ENCODE peak calls at places on chromosomes 16 and 17, in eight cellular contexts. One of them, this sample, is unnamed.

GRCh38 chr16:72085002-72085401 is 8.4 kb downstream of the TXNL4B start:
- ATAC-seq in omental fat pad: no peak
- ATAC-seq in SK-N-SH treated with all-trans-retinoic acid at 6 μM for 48 hours: no peak
- ATAC-seq in lung: no peak
- ATAC-seq in activated T-helper 17 cell treated with anti-CD3 and anti-CD28 coated beads, Interleukin-2, amount 50 U/mL, for 72 hours: no peak
- ATAC-seq in stimulated activated naive CD8-positive, alpha-beta T cell treated with anti-CD3 and anti-CD28 coated beads, Interleukin-15, amount 100 ng/mL, for 72 hours: no peak
- ATAC-seq in upper lobe of right lung: no peak
- ATAC-seq in Right ventricle myocardium inferior: peak
- ATAC-seq in this sample: no peak

GRCh38 chr17:1206016-1206787 is 26.4 kb upstream of the ABR start:
- ATAC-seq in lung: no peak
- ATAC-seq in stimulated activated naive CD8-positive, alpha-beta T cell treated with anti-CD3 and anti-CD28 coated beads, Interleukin-15, amount 100 ng/mL, for 72 hours: no peak
- ATAC-seq in activated T-helper 17 cell treated with anti-CD3 and anti-CD28 coated beads, Interleukin-2, amount 50 U/mL, for 72 hours: peak
- ATAC-seq in SK-N-SH treated with all-trans-retinoic acid at 6 μM for 48 hours: no peak
- ATAC-seq in Right ventricle myocardium inferior: no peak
- ATAC-seq in upper lobe of right lung: peak
- ATAC-seq in omental fat pad: no peak
- ATAC-seq in this sample: peak

GRCh38 chr17:32277284-32277683 is 11.7 kb downstream of the RHBDL3 start:
- ATAC-seq in Right ventricle myocardium inferior: no peak
- ATAC-seq in lung: no peak
- ATAC-seq in omental fat pad: no peak
- ATAC-seq in SK-N-SH treated with all-trans-retinoic acid at 6 μM for 48 hours: peak
- ATAC-seq in upper lobe of right lung: no peak
- ATAC-seq in stimulated activated naive CD8-positive, alpha-beta T cell treated with anti-CD3 and anti-CD28 coated beads, Interleukin-15, amount 100 ng/mL, for 72 hours: no peak
- ATAC-seq in activated T-helper 17 cell treated with anti-CD3 and anti-CD28 coated beads, Interleukin-2, amount 50 U/mL, for 72 hours: no peak
- ATAC-seq in this sample: no peak

GRCh38 chr16:4788489-4788889 is 344 bp upstream of the SEPTIN12 start:
- ATAC-seq in Right ventricle myocardium inferior: no peak
- ATAC-seq in upper lobe of right lung: peak
- ATAC-seq in SK-N-SH treated with all-trans-retinoic acid at 6 μM for 48 hours: no peak
- ATAC-seq in omental fat pad: no peak
- ATAC-seq in stimulated activated naive CD8-positive, alpha-beta T cell treated with anti-CD3 and anti-CD28 coated beads, Interleukin-15, amount 100 ng/mL, for 72 hours: no peak
- ATAC-seq in lung: no peak
- ATAC-seq in activated T-helper 17 cell treated with anti-CD3 and anti-CD28 coated beads, Interleukin-2, amount 50 U/mL, for 72 hours: no peak
- ATAC-seq in this sample: no peak

GRCh38 chr17:40456396-40456951 is 13.2 kb downstream of the IGFBP4 start:
- ATAC-seq in upper lobe of right lung: no peak
- ATAC-seq in omental fat pad: no peak
- ATAC-seq in activated T-helper 17 cell treated with anti-CD3 and anti-CD28 coated beads, Interleukin-2, amount 50 U/mL, for 72 hours: no peak
- ATAC-seq in lung: no peak
- ATAC-seq in stimulated activated naive CD8-positive, alpha-beta T cell treated with anti-CD3 and anti-CD28 coated beads, Interleukin-15, amount 100 ng/mL, for 72 hours: no peak
- ATAC-seq in Right ventricle myocardium inferior: peak
- ATAC-seq in SK-N-SH treated with all-trans-retinoic acid at 6 μM for 48 hours: no peak
- ATAC-seq in this sample: no peak

GRCh38 chr16:16016388-16016964 is 67.1 kb downstream of the ABCC1 start:
- ATAC-seq in omental fat pad: no peak
- ATAC-seq in stimulated activated naive CD8-positive, alpha-beta T cell treated with anti-CD3 and anti-CD28 coated beads, Interleukin-15, amount 100 ng/mL, for 72 hours: peak
- ATAC-seq in SK-N-SH treated with all-trans-retinoic acid at 6 μM for 48 hours: no peak
- ATAC-seq in lung: no peak
- ATAC-seq in upper lobe of right lung: no peak
- ATAC-seq in activated T-helper 17 cell treated with anti-CD3 and anti-CD28 coated beads, Interleukin-2, amount 50 U/mL, for 72 hours: peak
- ATAC-seq in Right ventricle myocardium inferior: no peak
- ATAC-seq in this sample: no peak

GRCh38 chr16:66935319-66936011 is at the start of gene CES2:
- ATAC-seq in lung: peak
- ATAC-seq in upper lobe of right lung: peak
- ATAC-seq in SK-N-SH treated with all-trans-retinoic acid at 6 μM for 48 hours: peak
- ATAC-seq in stimulated activated naive CD8-positive, alpha-beta T cell treated with anti-CD3 and anti-CD28 coated beads, Interleukin-15, amount 100 ng/mL, for 72 hours: no peak
- ATAC-seq in activated T-helper 17 cell treated with anti-CD3 and anti-CD28 coated beads, Interleukin-2, amount 50 U/mL, for 72 hours: no peak
- ATAC-seq in omental fat pad: peak
- ATAC-seq in Right ventricle myocardium inferior: peak
- ATAC-seq in this sample: no peak

GRCh38 chr16:11836653-11837244 is 14.6 kb downstream of the RSL1D1 start:
- ATAC-seq in Right ventricle myocardium inferior: no peak
- ATAC-seq in lung: no peak
- ATAC-seq in omental fat pad: peak
- ATAC-seq in activated T-helper 17 cell treated with anti-CD3 and anti-CD28 coated beads, Interleukin-2, amount 50 U/mL, for 72 hours: no peak
- ATAC-seq in stimulated activated naive CD8-positive, alpha-beta T cell treated with anti-CD3 and anti-CD28 coated beads, Interleukin-15, amount 100 ng/mL, for 72 hours: no peak
- ATAC-seq in upper lobe of right lung: no peak
- ATAC-seq in SK-N-SH treated with all-trans-retinoic acid at 6 μM for 48 hours: peak
- ATAC-seq in this sample: no peak

GRCh38 chr17:65181237-65182061 is 44.3 kb downstream of the RGS9 start:
- ATAC-seq in activated T-helper 17 cell treated with anti-CD3 and anti-CD28 coated beads, Interleukin-2, amount 50 U/mL, for 72 hours: peak
- ATAC-seq in lung: no peak
- ATAC-seq in upper lobe of right lung: peak
- ATAC-seq in SK-N-SH treated with all-trans-retinoic acid at 6 μM for 48 hours: peak
- ATAC-seq in Right ventricle myocardium inferior: no peak
- ATAC-seq in stimulated activated naive CD8-positive, alpha-beta T cell treated with anti-CD3 and anti-CD28 coated beads, Interleukin-15, amount 100 ng/mL, for 72 hours: peak
- ATAC-seq in omental fat pad: no peak
- ATAC-seq in this sample: peak

GRCh38 chr17:58630883-58631522 is 60.8 kb downstream of the TEX14 start:
- ATAC-seq in Right ventricle myocardium inferior: peak
- ATAC-seq in lung: peak
- ATAC-seq in omental fat pad: no peak
- ATAC-seq in upper lobe of right lung: no peak
- ATAC-seq in stimulated activated naive CD8-positive, alpha-beta T cell treated with anti-CD3 and anti-CD28 coated beads, Interleukin-15, amount 100 ng/mL, for 72 hours: no peak
- ATAC-seq in SK-N-SH treated with all-trans-retinoic acid at 6 μM for 48 hours: no peak
- ATAC-seq in activated T-helper 17 cell treated with anti-CD3 and anti-CD28 coated beads, Interleukin-2, amount 50 U/mL, for 72 hours: no peak
- ATAC-seq in this sample: peak

GRCh38 chr16:14024300-14024699 is 46.8 kb upstream of the MRTFB start:
- ATAC-seq in Right ventricle myocardium inferior: no peak
- ATAC-seq in omental fat pad: no peak
- ATAC-seq in activated T-helper 17 cell treated with anti-CD3 and anti-CD28 coated beads, Interleukin-2, amount 50 U/mL, for 72 hours: no peak
- ATAC-seq in stimulated activated naive CD8-positive, alpha-beta T cell treated with anti-CD3 and anti-CD28 coated beads, Interleukin-15, amount 100 ng/mL, for 72 hours: no peak
- ATAC-seq in SK-N-SH treated with all-trans-retinoic acid at 6 μM for 48 hours: peak
- ATAC-seq in upper lobe of right lung: peak
- ATAC-seq in lung: no peak
- ATAC-seq in this sample: no peak

GRCh38 chr17:21289902-21290571 is 5.5 kb downstream of the MAP2K3 start:
- ATAC-seq in SK-N-SH treated with all-trans-retinoic acid at 6 μM for 48 hours: no peak
- ATAC-seq in Right ventricle myocardium inferior: peak
- ATAC-seq in lung: no peak
- ATAC-seq in activated T-helper 17 cell treated with anti-CD3 and anti-CD28 coated beads, Interleukin-2, amount 50 U/mL, for 72 hours: no peak
- ATAC-seq in upper lobe of right lung: no peak
- ATAC-seq in stimulated activated naive CD8-positive, alpha-beta T cell treated with anti-CD3 and anti-CD28 coated beads, Interleukin-15, amount 100 ng/mL, for 72 hours: no peak
- ATAC-seq in omental fat pad: no peak
- ATAC-seq in this sample: no peak

GRCh38 chr16:21203155-21203797 is 8.1 kb downstream of the ZP2 start:
- ATAC-seq in omental fat pad: no peak
- ATAC-seq in upper lobe of right lung: no peak
- ATAC-seq in lung: no peak
- ATAC-seq in stimulated activated naive CD8-positive, alpha-beta T cell treated with anti-CD3 and anti-CD28 coated beads, Interleukin-15, amount 100 ng/mL, for 72 hours: no peak
- ATAC-seq in activated T-helper 17 cell treated with anti-CD3 and anti-CD28 coated beads, Interleukin-2, amount 50 U/mL, for 72 hours: no peak
- ATAC-seq in SK-N-SH treated with all-trans-retinoic acid at 6 μM for 48 hours: peak
- ATAC-seq in Right ventricle myocardium inferior: no peak
- ATAC-seq in this sample: no peak

GRCh38 chr17:66711403-66711802 is 123.5 kb upstream of the CACNG5 start:
- ATAC-seq in activated T-helper 17 cell treated with anti-CD3 and anti-CD28 coated beads, Interleukin-2, amount 50 U/mL, for 72 hours: no peak
- ATAC-seq in omental fat pad: no peak
- ATAC-seq in upper lobe of right lung: no peak
- ATAC-seq in SK-N-SH treated with all-trans-retinoic acid at 6 μM for 48 hours: no peak
- ATAC-seq in Right ventricle myocardium inferior: no peak
- ATAC-seq in lung: no peak
- ATAC-seq in stimulated activated naive CD8-positive, alpha-beta T cell treated with anti-CD3 and anti-CD28 coated beads, Interleukin-15, amount 100 ng/mL, for 72 hours: no peak
- ATAC-seq in this sample: no peak

GRCh38 chr16:8894736-8895334 is 12.7 kb downstream of the LITAFD start:
- ATAC-seq in stimulated activated naive CD8-positive, alpha-beta T cell treated with anti-CD3 and anti-CD28 coated beads, Interleukin-15, amount 100 ng/mL, for 72 hours: no peak
- ATAC-seq in Right ventricle myocardium inferior: no peak
- ATAC-seq in upper lobe of right lung: no peak
- ATAC-seq in SK-N-SH treated with all-trans-retinoic acid at 6 μM for 48 hours: no peak
- ATAC-seq in omental fat pad: no peak
- ATAC-seq in activated T-helper 17 cell treated with anti-CD3 and anti-CD28 coated beads, Interleukin-2, amount 50 U/mL, for 72 hours: no peak
- ATAC-seq in lung: no peak
- ATAC-seq in this sample: no peak

GRCh38 chr16:81265658-81266451 is 27.4 kb downstream of the BCO1 start:
- ATAC-seq in upper lobe of right lung: peak
- ATAC-seq in Right ventricle myocardium inferior: peak
- ATAC-seq in activated T-helper 17 cell treated with anti-CD3 and anti-CD28 coated beads, Interleukin-2, amount 50 U/mL, for 72 hours: no peak
- ATAC-seq in SK-N-SH treated with all-trans-retinoic acid at 6 μM for 48 hours: no peak
- ATAC-seq in lung: no peak
- ATAC-seq in omental fat pad: peak
- ATAC-seq in stimulated activated naive CD8-positive, alpha-beta T cell treated with anti-CD3 and anti-CD28 coated beads, Interleukin-15, amount 100 ng/mL, for 72 hours: no peak
- ATAC-seq in this sample: no peak

GRCh38 chr17:78314683-78315354 is 45.1 kb downstream of the SOCS3 start:
- ATAC-seq in lung: no peak
- ATAC-seq in Right ventricle myocardium inferior: no peak
- ATAC-seq in omental fat pad: no peak
- ATAC-seq in upper lobe of right lung: no peak
- ATAC-seq in stimulated activated naive CD8-positive, alpha-beta T cell treated with anti-CD3 and anti-CD28 coated beads, Interleukin-15, amount 100 ng/mL, for 72 hours: no peak
- ATAC-seq in SK-N-SH treated with all-trans-retinoic acid at 6 μM for 48 hours: peak
- ATAC-seq in activated T-helper 17 cell treated with anti-CD3 and anti-CD28 coated beads, Interleukin-2, amount 50 U/mL, for 72 hours: peak
- ATAC-seq in this sample: no peak

GRCh38 chr17:64410750-64411490 is 20.3 kb upstream of the PECAM1 start:
- ATAC-seq in activated T-helper 17 cell treated with anti-CD3 and anti-CD28 coated beads, Interleukin-2, amount 50 U/mL, for 72 hours: no peak
- ATAC-seq in SK-N-SH treated with all-trans-retinoic acid at 6 μM for 48 hours: no peak
- ATAC-seq in Right ventricle myocardium inferior: no peak
- ATAC-seq in upper lobe of right lung: no peak
- ATAC-seq in omental fat pad: no peak
- ATAC-seq in lung: no peak
- ATAC-seq in stimulated activated naive CD8-positive, alpha-beta T cell treated with anti-CD3 and anti-CD28 coated beads, Interleukin-15, amount 100 ng/mL, for 72 hours: no peak
- ATAC-seq in this sample: no peak

GRCh38 chr17:7336240-7337175 is at the start of gene ACAP1:
- ATAC-seq in stimulated activated naive CD8-positive, alpha-beta T cell treated with anti-CD3 and anti-CD28 coated beads, Interleukin-15, amount 100 ng/mL, for 72 hours: peak
- ATAC-seq in upper lobe of right lung: peak
- ATAC-seq in SK-N-SH treated with all-trans-retinoic acid at 6 μM for 48 hours: no peak
- ATAC-seq in lung: peak
- ATAC-seq in activated T-helper 17 cell treated with anti-CD3 and anti-CD28 coated beads, Interleukin-2, amount 50 U/mL, for 72 hours: peak
- ATAC-seq in Right ventricle myocardium inferior: peak
- ATAC-seq in omental fat pad: no peak
- ATAC-seq in this sample: peak

GRCh38 chr16:64696872-64697271 is 425.0 kb downstream of the CDH11 start:
- ATAC-seq in lung: no peak
- ATAC-seq in Right ventricle myocardium inferior: no peak
- ATAC-seq in stimulated activated naive CD8-positive, alpha-beta T cell treated with anti-CD3 and anti-CD28 coated beads, Interleukin-15, amount 100 ng/mL, for 72 hours: no peak
- ATAC-seq in omental fat pad: no peak
- ATAC-seq in activated T-helper 17 cell treated with anti-CD3 and anti-CD28 coated beads, Interleukin-2, amount 50 U/mL, for 72 hours: no peak
- ATAC-seq in SK-N-SH treated with all-trans-retinoic acid at 6 μM for 48 hours: no peak
- ATAC-seq in upper lobe of right lung: no peak
- ATAC-seq in this sample: no peak

GRCh38 chr17:66447159-66447558 is 144.7 kb downstream of the PRKCA start:
- ATAC-seq in upper lobe of right lung: no peak
- ATAC-seq in stimulated activated naive CD8-positive, alpha-beta T cell treated with anti-CD3 and anti-CD28 coated beads, Interleukin-15, amount 100 ng/mL, for 72 hours: no peak
- ATAC-seq in activated T-helper 17 cell treated with anti-CD3 and anti-CD28 coated beads, Interleukin-2, amount 50 U/mL, for 72 hours: no peak
- ATAC-seq in lung: no peak
- ATAC-seq in SK-N-SH treated with all-trans-retinoic acid at 6 μM for 48 hours: no peak
- ATAC-seq in Right ventricle myocardium inferior: no peak
- ATAC-seq in omental fat pad: no peak
- ATAC-seq in this sample: no peak

GRCh38 chr17:45371414-45372324 is 54.8 kb upstream of the MAP3K14 start:
- ATAC-seq in activated T-helper 17 cell treated with anti-CD3 and anti-CD28 coated beads, Interleukin-2, amount 50 U/mL, for 72 hours: peak
- ATAC-seq in omental fat pad: peak
- ATAC-seq in upper lobe of right lung: peak
- ATAC-seq in Right ventricle myocardium inferior: peak
- ATAC-seq in SK-N-SH treated with all-trans-retinoic acid at 6 μM for 48 hours: peak
- ATAC-seq in lung: peak
- ATAC-seq in stimulated activated naive CD8-positive, alpha-beta T cell treated with anti-CD3 and anti-CD28 coated beads, Interleukin-15, amount 100 ng/mL, for 72 hours: peak
- ATAC-seq in this sample: no peak

GRCh38 chr17:18182190-18182977 is 1.2 kb upstream of the ALKBH5 start:
- ATAC-seq in lung: no peak
- ATAC-seq in activated T-helper 17 cell treated with anti-CD3 and anti-CD28 coated beads, Interleukin-2, amount 50 U/mL, for 72 hours: no peak
- ATAC-seq in omental fat pad: peak
- ATAC-seq in stimulated activated naive CD8-positive, alpha-beta T cell treated with anti-CD3 and anti-CD28 coated beads, Interleukin-15, amount 100 ng/mL, for 72 hours: no peak
- ATAC-seq in SK-N-SH treated with all-trans-retinoic acid at 6 μM for 48 hours: no peak
- ATAC-seq in upper lobe of right lung: no peak
- ATAC-seq in Right ventricle myocardium inferior: peak
- ATAC-seq in this sample: no peak

GRCh38 chr16:46970089-46970488 is 3.4 kb downstream of the DNAJA2 start:
- ATAC-seq in stimulated activated naive CD8-positive, alpha-beta T cell treated with anti-CD3 and anti-CD28 coated beads, Interleukin-15, amount 100 ng/mL, for 72 hours: no peak
- ATAC-seq in activated T-helper 17 cell treated with anti-CD3 and anti-CD28 coated beads, Interleukin-2, amount 50 U/mL, for 72 hours: no peak
- ATAC-seq in SK-N-SH treated with all-trans-retinoic acid at 6 μM for 48 hours: no peak
- ATAC-seq in lung: no peak
- ATAC-seq in omental fat pad: no peak
- ATAC-seq in Right ventricle myocardium inferior: peak
- ATAC-seq in upper lobe of right lung: no peak
- ATAC-seq in this sample: no peak

GRCh38 chr17:42027961-42028790 is 8.3 kb downstream of the NKIRAS2 start:
- ATAC-seq in Right ventricle myocardium inferior: no peak
- ATAC-seq in stimulated activated naive CD8-positive, alpha-beta T cell treated with anti-CD3 and anti-CD28 coated beads, Interleukin-15, amount 100 ng/mL, for 72 hours: no peak
- ATAC-seq in SK-N-SH treated with all-trans-retinoic acid at 6 μM for 48 hours: no peak
- ATAC-seq in activated T-helper 17 cell treated with anti-CD3 and anti-CD28 coated beads, Interleukin-2, amount 50 U/mL, for 72 hours: no peak
- ATAC-seq in lung: no peak
- ATAC-seq in upper lobe of right lung: no peak
- ATAC-seq in omental fat pad: no peak
- ATAC-seq in this sample: no peak

GRCh38 chr17:61492759-61493526 is 40.7 kb downstream of the TBX4 start:
- ATAC-seq in Right ventricle myocardium inferior: no peak
- ATAC-seq in activated T-helper 17 cell treated with anti-CD3 and anti-CD28 coated beads, Interleukin-2, amount 50 U/mL, for 72 hours: no peak
- ATAC-seq in upper lobe of right lung: no peak
- ATAC-seq in lung: no peak
- ATAC-seq in omental fat pad: no peak
- ATAC-seq in SK-N-SH treated with all-trans-retinoic acid at 6 μM for 48 hours: peak
- ATAC-seq in stimulated activated naive CD8-positive, alpha-beta T cell treated with anti-CD3 and anti-CD28 coated beads, Interleukin-15, amount 100 ng/mL, for 72 hours: no peak
- ATAC-seq in this sample: no peak

GRCh38 chr16:23355106-23355670 is 53.1 kb downstream of the SCNN1B start:
- ATAC-seq in lung: no peak
- ATAC-seq in upper lobe of right lung: no peak
- ATAC-seq in omental fat pad: no peak
- ATAC-seq in Right ventricle myocardium inferior: no peak
- ATAC-seq in stimulated activated naive CD8-positive, alpha-beta T cell treated with anti-CD3 and anti-CD28 coated beads, Interleukin-15, amount 100 ng/mL, for 72 hours: no peak
- ATAC-seq in activated T-helper 17 cell treated with anti-CD3 and anti-CD28 coated beads, Interleukin-2, amount 50 U/mL, for 72 hours: no peak
- ATAC-seq in SK-N-SH treated with all-trans-retinoic acid at 6 μM for 48 hours: no peak
- ATAC-seq in this sample: no peak

GRCh38 chr17:78375401-78376079 is 2.9 kb upstream of the PGS1 start:
- ATAC-seq in SK-N-SH treated with all-trans-retinoic acid at 6 μM for 48 hours: peak
- ATAC-seq in Right ventricle myocardium inferior: no peak
- ATAC-seq in upper lobe of right lung: peak
- ATAC-seq in activated T-helper 17 cell treated with anti-CD3 and anti-CD28 coated beads, Interleukin-2, amount 50 U/mL, for 72 hours: no peak
- ATAC-seq in stimulated activated naive CD8-positive, alpha-beta T cell treated with anti-CD3 and anti-CD28 coated beads, Interleukin-15, amount 100 ng/mL, for 72 hours: no peak
- ATAC-seq in lung: peak
- ATAC-seq in omental fat pad: peak
- ATAC-seq in this sample: no peak

GRCh38 chr17:40862985-40863733 is 3.9 kb downstream of the KRT12 start:
- ATAC-seq in SK-N-SH treated with all-trans-retinoic acid at 6 μM for 48 hours: no peak
- ATAC-seq in activated T-helper 17 cell treated with anti-CD3 and anti-CD28 coated beads, Interleukin-2, amount 50 U/mL, for 72 hours: no peak
- ATAC-seq in Right ventricle myocardium inferior: no peak
- ATAC-seq in omental fat pad: no peak
- ATAC-seq in stimulated activated naive CD8-positive, alpha-beta T cell treated with anti-CD3 and anti-CD28 coated beads, Interleukin-15, amount 100 ng/mL, for 72 hours: no peak
- ATAC-seq in upper lobe of right lung: no peak
- ATAC-seq in lung: no peak
- ATAC-seq in this sample: no peak

GRCh38 chr17:77690271-77691161 is 268.0 kb upstream of the TNRC6C start:
- ATAC-seq in upper lobe of right lung: no peak
- ATAC-seq in lung: no peak
- ATAC-seq in omental fat pad: no peak
- ATAC-seq in Right ventricle myocardium inferior: no peak
- ATAC-seq in SK-N-SH treated with all-trans-retinoic acid at 6 μM for 48 hours: peak
- ATAC-seq in stimulated activated naive CD8-positive, alpha-beta T cell treated with anti-CD3 and anti-CD28 coated beads, Interleukin-15, amount 100 ng/mL, for 72 hours: peak
- ATAC-seq in activated T-helper 17 cell treated with anti-CD3 and anti-CD28 coated beads, Interleukin-2, amount 50 U/mL, for 72 hours: no peak
- ATAC-seq in this sample: no peak

GRCh38 chr16:30896890-30897730 is 696 bp downstream of the CTF1 start:
- ATAC-seq in stimulated activated naive CD8-positive, alpha-beta T cell treated with anti-CD3 and anti-CD28 coated beads, Interleukin-15, amount 100 ng/mL, for 72 hours: peak
- ATAC-seq in upper lobe of right lung: peak
- ATAC-seq in omental fat pad: peak
- ATAC-seq in lung: peak
- ATAC-seq in SK-N-SH treated with all-trans-retinoic acid at 6 μM for 48 hours: peak
- ATAC-seq in activated T-helper 17 cell treated with anti-CD3 and anti-CD28 coated beads, Interleukin-2, amount 50 U/mL, for 72 hours: peak
- ATAC-seq in Right ventricle myocardium inferior: peak
- ATAC-seq in this sample: peak

GRCh38 chr16:87570564-87570937 is 31.8 kb upstream of the JPH3 start:
- ATAC-seq in stimulated activated naive CD8-positive, alpha-beta T cell treated with anti-CD3 and anti-CD28 coated beads, Interleukin-15, amount 100 ng/mL, for 72 hours: no peak
- ATAC-seq in lung: no peak
- ATAC-seq in activated T-helper 17 cell treated with anti-CD3 and anti-CD28 coated beads, Interleukin-2, amount 50 U/mL, for 72 hours: no peak
- ATAC-seq in SK-N-SH treated with all-trans-retinoic acid at 6 μM for 48 hours: no peak
- ATAC-seq in omental fat pad: no peak
- ATAC-seq in Right ventricle myocardium inferior: no peak
- ATAC-seq in upper lobe of right lung: peak
- ATAC-seq in this sample: no peak

GRCh38 chr17:56697190-56697589 is 103.7 kb downstream of the NOG start:
- ATAC-seq in Right ventricle myocardium inferior: no peak
- ATAC-seq in omental fat pad: no peak
- ATAC-seq in lung: no peak
- ATAC-seq in SK-N-SH treated with all-trans-retinoic acid at 6 μM for 48 hours: no peak
- ATAC-seq in stimulated activated naive CD8-positive, alpha-beta T cell treated with anti-CD3 and anti-CD28 coated beads, Interleukin-15, amount 100 ng/mL, for 72 hours: no peak
- ATAC-seq in upper lobe of right lung: no peak
- ATAC-seq in activated T-helper 17 cell treated with anti-CD3 and anti-CD28 coated beads, Interleukin-2, amount 50 U/mL, for 72 hours: no peak
- ATAC-seq in this sample: no peak

GRCh38 chr17:69445132-69445531 is 30.6 kb downstream of the MAP2K6 start:
- ATAC-seq in SK-N-SH treated with all-trans-retinoic acid at 6 μM for 48 hours: no peak
- ATAC-seq in omental fat pad: no peak
- ATAC-seq in upper lobe of right lung: no peak
- ATAC-seq in lung: no peak
- ATAC-seq in stimulated activated naive CD8-positive, alpha-beta T cell treated with anti-CD3 and anti-CD28 coated beads, Interleukin-15, amount 100 ng/mL, for 72 hours: no peak
- ATAC-seq in Right ventricle myocardium inferior: no peak
- ATAC-seq in activated T-helper 17 cell treated with anti-CD3 and anti-CD28 coated beads, Interleukin-2, amount 50 U/mL, for 72 hours: no peak
- ATAC-seq in this sample: no peak